ENCODE peak calls at places on chromosomes 4 and X, in eight cellular contexts. I is CD8-positive, alpha-beta memory T cell; F is lung; S is right atrium auricular region; J is RWPE2; C is CD4-positive, CD25-positive, alpha-beta regulatory T cell; E is lower lobe of right lung; Y is NT2/D1. R is an unnamed sample.

GRCh38 chr4:42519803-42520417 is 122.6 kb downstream of the SHISA3 start:
- DNase-seq in C (peak; percentile 17), I (no peak), F (no peak), Y (peak; percentile 47), J (no peak), S (no peak), E (no peak), R (peak; percentile 60)

GRCh38 chr4:123361195-123361861 is 35.3 kb upstream of the SPRY1 start:
- DNase-seq in Y (no peak), S (no peak), E (no peak), F (no peak), I (no peak), C (no peak), J (no peak), R (no peak)

GRCh38 chr4:88807499-88807898 is 109.9 kb upstream of the NAP1L5 start:
- DNase-seq in J (no peak), C (no peak), F (no peak), Y (no peak), S (no peak), E (no peak), I (no peak), R (no peak)

GRCh38 chrX:101291204-101291603 is at the start of gene TAF7L:
- DNase-seq in C (no peak), F (no peak), Y (no peak), I (no peak), S (no peak), J (no peak), E (no peak), R (no peak)

GRCh38 chrX:9465380-9466114 is 689 bp downstream of the TBL1X start:
- DNase-seq in Y (no peak), F (no peak), S (no peak), I (peak; percentile 31), J (no peak), E (peak; percentile 51), C (no peak), R (no peak)

GRCh38 chr4:30208731-30209435 is 511.3 kb upstream of the PCDH7 start:
- DNase-seq in F (no peak), S (no peak), I (no peak), Y (no peak), C (no peak), J (peak; percentile 46), E (no peak), R (no peak)

GRCh38 chr4:174189392-174190029 is 94.0 kb downstream of the FBXO8 start:
- DNase-seq in C (no peak), E (no peak), S (no peak), Y (no peak), J (no peak), F (no peak), I (no peak), R (no peak)

GRCh38 chr4:137558951-137559350 is 26.7 kb upstream of the PCDH18 start:
- DNase-seq in J (no peak), F (no peak), C (no peak), E (no peak), Y (no peak), S (no peak), I (no peak), R (no peak)

GRCh38 chrX:12977761-12978204 is 2.9 kb downstream of the TMSB4X start:
- DNase-seq in Y (no peak), F (no peak), S (no peak), C (no peak), I (no peak), J (no peak), E (no peak), R (no peak)
- H3K4me3 ChIP-seq in Y (no peak overlapping the region), F (no peak overlapping the region), S (peak overlapping the region; percentile 61), C (peak overlapping the region; percentile 98), I (peak overlapping the region; percentile 77), J (no peak overlapping the region), E (peak overlapping the region; percentile 76), R (peak overlapping the region; percentile 79)

GRCh38 chr4:128284317-128284716 is 3.3 kb downstream of the PGRMC2 start:
- DNase-seq in S (no peak), F (no peak), I (no peak), J (no peak), Y (no peak), C (no peak), E (no peak), R (no peak)
- H3K4me3 ChIP-seq in S (no peak overlapping the region), F (no peak overlapping the region), I (no peak overlapping the region), J (no peak overlapping the region), Y (no peak overlapping the region), C (peak overlapping the region; percentile 15), E (no peak overlapping the region), R (no peak overlapping the region)

GRCh38 chr4:7821245-7822165 is 118.2 kb downstream of the AFAP1 start:
- DNase-seq in C (no peak), Y (no peak), S (no peak), I (no peak), J (no peak), F (no peak), E (no peak), R (no peak)
- H3K4me3 ChIP-seq in C (no peak overlapping the region), Y (no peak overlapping the region), S (no peak overlapping the region), I (no peak overlapping the region), J (no peak overlapping the region), F (no peak overlapping the region), E (no peak overlapping the region), R (no peak overlapping the region)

DNA sequence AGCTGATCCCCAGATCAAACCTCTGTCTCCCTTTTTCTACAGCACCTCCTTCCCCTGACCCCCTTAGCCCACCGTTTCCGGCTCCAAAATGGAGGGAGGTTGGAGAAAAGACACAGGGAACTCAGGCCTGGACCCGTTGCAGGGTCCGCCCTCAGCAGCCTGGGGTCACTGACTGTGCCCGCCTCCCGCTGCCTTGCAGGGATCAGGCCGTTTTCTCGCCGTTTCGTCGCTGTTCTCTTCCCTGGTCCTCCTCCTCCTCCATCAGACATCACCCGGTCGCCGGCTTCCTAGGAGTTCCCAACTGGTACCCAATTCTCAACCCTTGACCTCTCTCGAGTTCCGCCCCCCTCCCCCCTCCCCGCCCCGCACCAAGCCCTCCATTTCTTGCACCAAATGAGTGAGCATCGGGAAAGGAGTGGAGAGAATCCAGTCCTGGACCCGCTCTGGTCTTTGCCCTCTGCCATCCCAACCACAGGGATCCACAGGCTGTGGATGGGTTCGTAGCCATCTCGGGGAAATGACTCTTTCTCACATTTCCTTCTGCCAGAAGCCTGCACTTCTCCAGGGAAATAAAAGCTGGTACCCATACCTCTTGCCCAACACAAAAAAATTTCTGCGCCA is 493 bp downstream of the TCEAL5 start:
- DNase-seq in J (no peak), E (no peak), I (no peak), C (no peak), Y (no peak), F (no peak), S (no peak), R (no peak)
- H3K4me3 ChIP-seq in J (no peak overlapping the region), E (no peak overlapping the region), I (no peak overlapping the region), C (no peak overlapping the region), Y (no peak overlapping the region), F (no peak overlapping the region), S (peak overlapping the region; percentile 26), R (no peak overlapping the region)

DNA sequence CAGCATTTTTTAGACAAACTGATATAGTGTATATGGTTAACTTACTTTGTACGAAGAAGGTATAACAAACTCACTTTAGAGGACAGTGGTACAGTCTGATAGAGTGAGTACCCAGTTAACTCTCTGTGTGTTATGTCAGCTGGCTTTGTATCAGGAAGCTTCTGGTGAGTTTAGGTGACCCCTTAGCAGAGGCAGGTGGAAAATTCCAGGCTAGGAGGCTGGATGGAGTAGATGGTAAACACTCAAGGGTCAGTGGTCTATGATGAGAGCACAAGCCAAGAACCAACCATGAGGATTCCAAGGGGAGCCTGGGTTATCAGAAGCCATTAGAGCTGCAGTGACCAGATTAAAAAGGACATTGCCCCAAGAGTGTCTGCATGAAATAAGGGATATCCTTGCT is 227.3 kb upstream of the CENPE start:
- DNase-seq in I (no peak), J (no peak), F (no peak), S (no peak), Y (no peak), E (no peak), C (no peak), R (no peak)
- H3K4me3 ChIP-seq in I (no peak overlapping the region), J (no peak overlapping the region), F (no peak overlapping the region), S (no peak overlapping the region), Y (no peak overlapping the region), E (no peak overlapping the region), C (no peak overlapping the region), R (no peak overlapping the region)

GRCh38 chrX:131778269-131779218 is 234.7 kb downstream of the OR13H1 start:
- DNase-seq in F (peak; percentile 80), J (no peak), Y (no peak), C (no peak), E (no peak), I (peak; percentile 78), S (peak; percentile 74), R (no peak)

GRCh38 chrX:131779313-131779712 is 235.4 kb downstream of the OR13H1 start:
- DNase-seq in S (no peak), F (no peak), E (no peak), I (no peak), C (no peak), J (no peak), Y (no peak), R (no peak)

GRCh38 chrX:131789664-131790063 is 233.4 kb upstream of the STK26 start:
- DNase-seq in Y (no peak), E (no peak), F (no peak), S (no peak), J (no peak), C (no peak), I (no peak), R (no peak)

GRCh38 chrX:131783555-131784338 is 239.4 kb upstream of the STK26 start:
- DNase-seq in I (peak; percentile 81), S (peak; percentile 83), F (peak; percentile 85), E (no peak), J (no peak), C (no peak), Y (no peak), R (no peak)
- H3K4me3 ChIP-seq in I (no peak overlapping the region), S (peak overlapping the region; percentile 18), F (no peak overlapping the region), E (no peak overlapping the region), J (no peak overlapping the region), C (no peak overlapping the region), Y (no peak overlapping the region), R (no peak overlapping the region)

GRCh38 chr4:133270021-133270570 is 121.0 kb downstream of the PCDH10 start:
- DNase-seq in S (no peak), J (no peak), F (no peak), C (no peak), E (no peak), I (no peak), Y (no peak), R (no peak)
- H3K4me3 ChIP-seq in S (no peak overlapping the region), J (no peak overlapping the region), F (no peak overlapping the region), C (no peak overlapping the region), E (no peak overlapping the region), I (no peak overlapping the region), Y (no peak overlapping the region), R (no peak overlapping the region)

GRCh38 chrX:16664059-16664458 is 14.1 kb downstream of the S100G start:
- DNase-seq in Y (no peak), I (no peak), S (no peak), C (no peak), E (no peak), F (no peak), J (no peak), R (no peak)
- H3K4me3 ChIP-seq in Y (no peak overlapping the region), I (no peak overlapping the region), S (no peak overlapping the region), C (no peak overlapping the region), E (no peak overlapping the region), F (no peak overlapping the region), J (no peak overlapping the region), R (no peak overlapping the region)

R was measured in Jurkat, Clone E6-1.